ENCODE peak calls at places on chromosome 16, in nine cellular contexts. M is mammary epithelial cell; A is A549; G is kidney; X is fibroblast of lung; D is GM23338; Y is esophagus muscularis mucosa; W is CD4-positive, alpha-beta T cell; K is lung. J is an unnamed sample.
A peak's percentile ranks its signal among the peaks of the same experiment; 100 is the strongest.

GRCh38 chr16:15928261-15929104 is 20.9 kb upstream of the ABCC1 start:
- DNase-seq in M (no peak), A (peak; percentile 31), G (no peak), X (no peak), D (no peak), Y (no peak), W (no peak), K (no peak), J (no peak)

GRCh38 chr16:87318158-87318644 is 1.0 kb upstream of the C16orf95 start:
- DNase-seq in M (no peak), A (no peak), G (no peak), X (peak; percentile 7), D (no peak), Y (no peak), W (no peak), K (peak; percentile 44), J (no peak)

GRCh38 chr16:64455275-64455674 is 666.6 kb downstream of the CDH11 start:
- DNase-seq in M (no peak), A (no peak), G (no peak), X (peak; percentile 48), D (no peak), Y (no peak), W (no peak), K (no peak), J (no peak)

GRCh38 chr16:20774703-20775362 is 11.0 kb downstream of the ACSM3 start:
- DNase-seq in M (peak; percentile 68), A (peak; percentile 77), G (peak; percentile 75), X (peak; percentile 42), D (peak; percentile 92), Y (peak; percentile 90), W (peak; percentile 42), K (peak; percentile 84), J (peak; percentile 66)

GRCh38 chr16:65884018-65884417 is 482.5 kb upstream of the CDH5 start:
- DNase-seq in M (peak; percentile 90), A (no peak), G (no peak), X (peak; percentile 41), D (no peak), Y (no peak), W (no peak), K (no peak), J (peak; percentile 81)

GRCh38 chr16:84448444-84448843 is 56.0 kb downstream of the MEAK7 start:
- DNase-seq in M (no peak), A (no peak), G (no peak), X (no peak), D (no peak), Y (no peak), W (no peak), K (no peak), J (peak; percentile 47)

GRCh38 chr16:15618392-15618791 is 24.6 kb downstream of the MARF1 start:
- DNase-seq in M (peak; percentile 5), A (no peak), G (no peak), X (peak; percentile 90), D (no peak), Y (no peak), W (no peak), K (no peak), J (no peak)

GRCh38 chr16:86953631-86954465 is 363.3 kb downstream of the C16orf95 start:
- DNase-seq in M (no peak), A (no peak), G (no peak), X (no peak), D (peak; percentile 45), Y (no peak), W (no peak), K (no peak), J (no peak)

GRCh38 chr16:51773491-51773890 is 622.4 kb upstream of the SALL1 start:
- DNase-seq in M (no peak), A (no peak), G (no peak), X (no peak), D (peak; percentile 30), Y (peak; percentile 72), W (no peak), K (no peak), J (no peak)

GRCh38 chr16:47204736-47205499 is 61.2 kb upstream of the NETO2 start:
- DNase-seq in M (no peak), A (peak; percentile 5), G (no peak), X (no peak), D (peak; percentile 2), Y (no peak), W (no peak), K (no peak), J (no peak)

GRCh38 chr16:83970430-83970815 is 2.4 kb downstream of the NECAB2 start:
- DNase-seq in M (no peak), A (no peak), G (no peak), X (no peak), D (no peak), Y (no peak), W (no peak), K (no peak), J (peak; percentile 38)

GRCh38 chr16:1525871-1526607 is 7.4 kb upstream of the TMEM204 start:
- DNase-seq in M (no peak), A (no peak), G (no peak), X (no peak), D (no peak), Y (no peak), W (no peak), K (no peak), J (no peak)

GRCh38 chr16:10318798-10319500 is 66.9 kb upstream of the ATF7IP2 start:
- DNase-seq in M (no peak), A (no peak), G (no peak), X (no peak), D (no peak), Y (no peak), W (no peak), K (no peak), J (no peak)

GRCh38 chr16:57995721-57996405 is 4.6 kb downstream of the ZNF319 start:
- DNase-seq in M (no peak), A (no peak), G (no peak), X (no peak), D (no peak), Y (no peak), W (no peak), K (no peak), J (no peak)

GRCh38 chr16:24729967-24730815 is 740 bp downstream of the TNRC6A start:
- DNase-seq in M (no peak), A (peak; percentile 9), G (no peak), X (no peak), D (peak; percentile 51), Y (no peak), W (peak; percentile 31), K (no peak), J (no peak)

GRCh38 chr16:31472559-31473203 is 729 bp downstream of the TGFB1I1 start:
- DNase-seq in M (peak; percentile 90), A (peak; percentile 93), G (peak; percentile 97), X (peak; percentile 91), D (peak; percentile 92), Y (peak; percentile 98), W (no peak), K (peak; percentile 95), J (peak; percentile 93)
- TF ChIP-seq CTCF in M (peak; percentile 84), A (peak; percentile 76), G (peak; percentile 49), X (peak; percentile 76), D (peak; percentile 90), Y (peak; percentile 87), W (no peak), K (peak; percentile 21), J (peak; percentile 89)

GRCh38 chr16:85699224-85699558 is 10.4 kb upstream of the GINS2 start:
- DNase-seq in M (no peak), A (no peak), G (no peak), X (no peak), D (peak; percentile 78), Y (no peak), W (no peak), K (no peak), J (no peak)

GRCh38 chr16:85697441-85697840 is 8.7 kb upstream of the GINS2 start:
- DNase-seq in M (no peak), A (no peak), G (no peak), X (no peak), D (no peak), Y (no peak), W (no peak), K (no peak), J (no peak)

GRCh38 chr16:85699628-85700027 is 10.9 kb upstream of the GINS2 start:
- DNase-seq in M (no peak), A (peak; percentile 35), G (no peak), X (peak; percentile 57), D (no peak), Y (no peak), W (no peak), K (no peak), J (no peak)

GRCh38 chr16:85696761-85697160 is 8.0 kb upstream of the GINS2 start:
- DNase-seq in M (no peak), A (no peak), G (no peak), X (no peak), D (no peak), Y (no peak), W (no peak), K (no peak), J (no peak)

GRCh38 chr16:85698459-85699223 is 9.9 kb upstream of the GINS2 start:
- DNase-seq in M (no peak), A (no peak), G (no peak), X (no peak), D (no peak), Y (no peak), W (no peak), K (no peak), J (no peak)
- H3K27ac ChIP-seq in M (no peak overlapping the region), A (no peak overlapping the region), G (no peak overlapping the region), X (no peak overlapping the region), D (no peak overlapping the region), Y (no peak overlapping the region), W (no peak overlapping the region), K (no peak overlapping the region), J (no peak overlapping the region)

GRCh38 chr16:30090607-30091332 is 954 bp downstream of the TBX6 start:
- DNase-seq in M (no peak), A (no peak), G (no peak), X (no peak), D (no peak), Y (no peak), W (no peak), K (no peak), J (peak; percentile 62)

GRCh38 chr16:30094541-30095165 is 1.4 kb downstream of the YPEL3 start:
- DNase-seq in M (no peak), A (no peak), G (no peak), X (no peak), D (no peak), Y (no peak), W (no peak), K (no peak), J (no peak)

GRCh38 chr16:30091474-30092372 is at the start of gene TBX6:
- DNase-seq in M (peak; percentile 84), A (peak; percentile 91), G (peak; percentile 97), X (peak; percentile 82), D (peak; percentile 97), Y (peak; percentile 98), W (peak; percentile 91), K (peak; percentile 94), J (peak; percentile 91)

GRCh38 chr16:30095166-30096078 is 591 bp downstream of the YPEL3 start:
- DNase-seq in M (no peak), A (no peak), G (no peak), X (no peak), D (peak; percentile 57), Y (no peak), W (no peak), K (no peak), J (no peak)

GRCh38 chr16:30092373-30093010 is 768 bp upstream of the TBX6 start:
- DNase-seq in M (no peak), A (peak; percentile 85), G (peak; percentile 92), X (peak; percentile 59), D (peak; percentile 94), Y (peak; percentile 97), W (no peak), K (peak; percentile 86), J (no peak)
- TF ChIP-seq CTCF in M (peak; percentile 59), A (peak; percentile 68), G (peak; percentile 31), X (peak; percentile 45), D (peak; percentile 89), Y (peak; percentile 51), W (no peak), K (peak; percentile 38), J (peak; percentile 27)

GRCh38 chr16:19754644-19755036 is 36.6 kb downstream of the IQCK start:
- DNase-seq in M (no peak), A (no peak), G (no peak), X (no peak), D (no peak), Y (no peak), W (no peak), K (no peak), J (no peak)
- H3K27ac ChIP-seq in M (no peak overlapping the region), A (peak overlapping the region; percentile 48), G (peak overlapping the region; percentile 32), X (no peak overlapping the region), D (no peak overlapping the region), Y (peak overlapping the region; percentile 21), W (no peak overlapping the region), K (no peak overlapping the region), J (peak overlapping the region; percentile 44)